ENCODE peak calls at places on chromosomes 5 and 9, in four cellular contexts. E, W, D and V are unnamed samples.
A peak's percentile ranks its signal among the peaks of the same experiment; 100 is the strongest.

GRCh38 chr9:120080781-120081180 is 499.2 kb downstream of the CDK5RAP2 start:
- DNase-seq in E (no peak), W (no peak), D (no peak), V (no peak)

GRCh38 chr9:71604197-71605063 is 163.9 kb downstream of the CEMIP2 start:
- DNase-seq in E (peak; percentile 48), W (peak; percentile 81), D (peak; percentile 78), V (peak; percentile 75)

GRCh38 chr5:158991391-158991790 is 108.3 kb downstream of the EBF1 start:
- DNase-seq in E (no peak), W (no peak), D (no peak), V (no peak)

GRCh38 chr9:121369595-121370265 is at the start of gene STOM:
- DNase-seq in E (peak; percentile 91), W (peak; percentile 81), D (no peak), V (peak; percentile 84)

GRCh38 chr5:36820900-36821299 is 55.7 kb upstream of the NIPBL start:
- DNase-seq in E (no peak), W (no peak), D (peak; percentile 40), V (no peak)

GRCh38 chr5:159533197-159533596 is 202.9 kb upstream of the IL12B start:
- DNase-seq in E (no peak), W (no peak), D (peak; percentile 61), V (no peak)

GRCh38 chr9:89606567-89607311 is 1.9 kb downstream of the GADD45G start:
- DNase-seq in E (peak; percentile 62), W (peak; percentile 70), D (no peak), V (no peak)

GRCh38 chr9:12640021-12640587 is 53.1 kb upstream of the TYRP1 start:
- DNase-seq in E (no peak), W (no peak), D (peak; percentile 68), V (no peak)

GRCh38 chr5:150511641-150512367 is 3.9 kb downstream of the NDST1 start:
- DNase-seq in E (peak; percentile 41), W (peak; percentile 93), D (peak; percentile 75), V (no peak)

GRCh38 chr9:35664531-35665470 is at the start of gene ARHGEF39:
- DNase-seq in E (peak; percentile 68), W (peak; percentile 91), D (peak; percentile 86), V (peak; percentile 47)

GRCh38 chr5:32098291-32098690 is 75.8 kb downstream of the GOLPH3 start:
- DNase-seq in E (no peak), W (no peak), D (no peak), V (no peak)

GRCh38 chr9:119003882-119004617 is 365.2 kb downstream of the BRINP1 start:
- DNase-seq in E (no peak), W (no peak), D (no peak), V (no peak)

GRCh38 chr5:32865475-32865874 is 154.4 kb downstream of the NPR3 start:
- DNase-seq in E (no peak), W (no peak), D (no peak), V (no peak)

GRCh38 chr9:95087659-95088242 is 229.8 kb downstream of the FANCC start:
- DNase-seq in E (no peak), W (peak; percentile 66), D (peak; percentile 72), V (no peak)

GRCh38 chr5:135248801-135249231 is 150.2 kb downstream of the MACROH2A1 start:
- DNase-seq in E (peak; percentile 8), W (no peak), D (no peak), V (no peak)

GRCh38 chr5:107717816-107718215 is 47.1 kb upstream of the EFNA5 start:
- DNase-seq in E (no peak), W (no peak), D (no peak), V (no peak)

GRCh38 chr5:72790188-72790587 is 26.3 kb upstream of the TNPO1 start:
- DNase-seq in E (no peak), W (no peak), D (no peak), V (no peak)

GRCh38 chr5:37810311-37810710 is 29.5 kb downstream of the GDNF start:
- DNase-seq in E (no peak), W (no peak), D (no peak), V (no peak)

GRCh38 chr5:167442922-167443321 is 848.5 kb upstream of the WWC1 start:
- DNase-seq in E (no peak), W (no peak), D (no peak), V (no peak)

GRCh38 chr5:78787763-78788162 is 139.2 kb upstream of the LHFPL2 start:
- DNase-seq in E (no peak), W (no peak), D (no peak), V (peak; percentile 19)

GRCh38 chr9:92492781-92493401 is 10.6 kb upstream of the ASPN start:
- DNase-seq in E (no peak), W (no peak), D (no peak), V (no peak)

GRCh38 chr5:128436825-128437224 is 101.2 kb downstream of the FBN2 start:
- DNase-seq in E (no peak), W (no peak), D (peak; percentile 74), V (no peak)

GRCh38 chr5:133723126-133723525 is 110.8 kb upstream of the FSTL4 start:
- DNase-seq in E (no peak), W (no peak), D (no peak), V (no peak)

GRCh38 chr5:92695123-92696084 is 885.6 kb downstream of the NR2F1-AS1 start:
- DNase-seq in E (no peak), W (no peak), D (no peak), V (no peak)

GRCh38 chr5:14167211-14167845 is 24.2 kb downstream of the TRIO start:
- DNase-seq in E (no peak), W (no peak), D (peak; percentile 51), V (no peak)

GRCh38 chr5:14166437-14166836 is 23.3 kb downstream of the TRIO start:
- DNase-seq in E (no peak), W (no peak), D (no peak), V (no peak)

GRCh38 chr5:14165375-14166091 is 22.4 kb downstream of the TRIO start:
- DNase-seq in E (no peak), W (no peak), D (peak; percentile 90), V (no peak)

GRCh38 chr5:14168793-14169262 is 25.7 kb downstream of the TRIO start:
- DNase-seq in E (no peak), W (no peak), D (no peak), V (no peak)

DNA sequence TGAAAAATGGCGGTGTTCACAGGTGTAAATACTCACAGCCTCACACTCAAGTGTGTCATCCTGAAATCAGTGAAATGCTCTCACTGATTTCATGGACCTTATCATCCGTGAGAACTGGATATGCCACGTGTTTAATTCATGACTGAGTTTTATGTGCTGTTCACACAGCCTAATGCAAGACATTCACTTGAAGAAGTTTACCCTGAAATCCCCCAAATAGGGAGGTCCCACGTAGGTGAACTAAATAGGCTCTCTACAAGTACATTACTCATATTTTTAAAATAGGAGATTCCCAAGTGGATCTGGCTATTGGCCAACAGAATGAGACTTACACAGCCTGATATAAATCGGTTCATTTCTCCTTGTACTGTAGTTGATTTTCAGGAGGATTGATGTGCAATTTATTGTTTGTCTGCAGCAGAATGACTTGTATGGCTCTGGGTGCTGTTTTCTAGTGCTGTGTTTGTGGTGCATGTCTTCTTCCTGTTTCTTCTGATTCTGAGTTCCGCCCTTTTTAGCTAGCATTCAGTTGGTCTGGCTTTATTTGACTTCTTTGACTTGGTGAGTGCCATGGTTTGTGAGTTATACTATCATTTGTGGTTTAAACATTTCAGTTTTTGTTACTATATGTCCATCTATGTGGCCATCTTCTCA is 25.1 kb downstream of the TRIO start:
- DNase-seq in E (no peak), W (no peak), D (no peak), V (no peak)
- H3K27ac ChIP-seq in E (peak overlapping the region; percentile 26), W (peak overlapping the region; percentile 42), D (peak overlapping the region; percentile 83), V (no peak overlapping the region)

DNA sequence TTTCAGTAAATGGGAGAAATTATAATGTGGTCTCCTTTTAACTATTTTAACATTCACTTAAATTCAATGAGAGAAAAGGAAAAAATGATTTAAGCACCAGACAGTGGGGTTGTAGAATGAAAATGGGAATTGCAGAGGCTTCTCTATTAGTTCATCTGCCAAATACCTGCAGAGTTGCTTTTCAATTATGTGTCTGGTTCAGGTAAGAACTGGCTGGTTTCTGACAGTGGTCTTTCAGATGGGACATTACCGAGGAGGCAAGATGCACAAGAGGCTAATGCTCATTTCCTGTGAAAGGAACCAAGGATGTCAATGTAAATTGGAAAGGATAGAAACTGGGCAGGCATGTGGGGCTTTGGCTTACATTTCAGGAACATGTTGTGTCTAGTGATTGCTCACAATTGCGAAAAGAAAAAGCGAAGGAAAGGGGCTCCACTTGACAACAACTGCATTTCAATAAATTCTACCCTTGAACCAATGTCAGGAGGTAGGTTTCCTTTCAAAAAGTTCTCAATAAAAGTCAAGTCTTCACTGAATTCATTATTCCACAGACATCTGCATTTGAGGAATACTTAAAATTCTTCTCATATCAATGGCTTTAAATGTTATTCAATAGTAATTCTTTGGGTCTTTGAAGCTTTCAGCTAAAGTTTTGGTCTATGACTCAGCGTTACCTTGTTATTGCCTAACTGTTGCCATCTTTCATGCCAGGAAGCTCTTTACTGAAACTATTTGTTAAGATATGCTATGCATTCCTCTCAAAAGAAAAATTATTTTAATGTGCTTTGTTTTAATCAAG is 170.3 kb downstream of the NNT start:
- DNase-seq in E (no peak), W (no peak), D (peak; percentile 14), V (no peak)
- H3K27ac ChIP-seq in E (no peak overlapping the region), W (no peak overlapping the region), D (peak overlapping the region; percentile 72), V (no peak overlapping the region)

GRCh38 chr9:124782661-124783574 is 6.0 kb downstream of the OLFML2A start:
- DNase-seq in E (no peak), W (peak; percentile 5), D (no peak), V (no peak)

GRCh38 chr9:124780060-124780756 is 3.3 kb downstream of the OLFML2A start:
- DNase-seq in E (no peak), W (peak; percentile 13), D (no peak), V (no peak)

GRCh38 chr9:124783830-124784229 is 6.9 kb downstream of the OLFML2A start:
- DNase-seq in E (no peak), W (no peak), D (no peak), V (no peak)

GRCh38 chr9:124780757-124781151 is 3.8 kb downstream of the OLFML2A start:
- DNase-seq in E (no peak), W (no peak), D (no peak), V (no peak)

GRCh38 chr9:124781967-124782660 is 5.2 kb downstream of the OLFML2A start:
- DNase-seq in E (no peak), W (peak; percentile 4), D (no peak), V (no peak)
- H3K27ac ChIP-seq in E (peak overlapping the region; percentile 61), W (no peak overlapping the region), D (peak overlapping the region; percentile 59), V (peak overlapping the region; percentile 90)

GRCh38 chr5:146564036-146564762 is 48.2 kb upstream of the GPR151 start:
- DNase-seq in E (no peak), W (no peak), D (no peak), V (no peak)

GRCh38 chr5:146565764-146566163 is 49.8 kb upstream of the GPR151 start:
- DNase-seq in E (no peak), W (peak; percentile 29), D (peak; percentile 67), V (no peak)

GRCh38 chr5:146562461-146562860 is 46.5 kb upstream of the GPR151 start:
- DNase-seq in E (no peak), W (no peak), D (no peak), V (no peak)

GRCh38 chr5:146561711-146562110 is 45.7 kb upstream of the GPR151 start:
- DNase-seq in E (no peak), W (no peak), D (no peak), V (no peak)

DNA sequence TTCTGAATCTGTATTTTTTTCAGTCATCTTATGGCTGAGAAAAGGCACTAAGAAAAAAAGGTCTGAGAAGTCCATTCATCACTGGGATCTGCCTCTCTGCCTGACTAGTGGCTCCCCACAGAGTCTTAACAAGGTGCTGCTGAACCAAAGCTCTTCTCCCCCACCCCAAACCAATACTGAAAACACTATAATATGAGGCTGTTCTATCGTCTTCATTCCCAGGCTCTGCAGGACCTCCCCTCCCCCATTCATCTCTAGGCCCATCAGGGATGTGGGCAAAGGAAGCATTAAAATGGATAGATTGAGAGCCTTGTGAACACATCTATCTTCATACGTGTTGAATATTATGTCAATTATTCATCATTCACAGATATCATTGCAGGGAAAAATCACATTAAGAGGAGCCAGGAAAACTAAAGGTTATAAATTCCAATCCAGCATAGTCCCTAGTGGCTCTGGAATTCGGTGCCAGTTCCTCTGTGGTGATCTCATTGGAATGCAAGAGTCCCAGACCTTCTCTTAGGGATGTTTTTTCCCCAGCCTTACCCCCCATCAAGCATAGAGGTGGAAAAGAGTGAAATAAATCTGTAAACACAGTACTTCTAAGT is 44.3 kb upstream of the GPR151 start:
- DNase-seq in E (no peak), W (no peak), D (no peak), V (no peak)
- H3K27ac ChIP-seq in E (no peak overlapping the region), W (no peak overlapping the region), D (no peak overlapping the region), V (no peak overlapping the region)